ENCODE peak calls at places on chromosomes 16 and 17, in eight cellular contexts. X, U, S, O, F, Z, M and R are unnamed samples. For H3K9me3 and H3K4me1, the result is how much of the 10 kb centered on the place peaks cover.

GRCh38 chr17:29086628-29087332 is 43.8 kb downstream of the PIPOX start:
- DNase-seq in X (no peak), U (no peak), S (no peak), O (no peak), F (no peak), Z (no peak), M (no peak), R (no peak)

GRCh38 chr17:45660474-45660873 is 123.6 kb upstream of the CRHR1 start:
- DNase-seq in X (no peak), U (no peak), S (no peak), O (no peak), F (no peak), Z (no peak), M (no peak), R (no peak)

GRCh38 chr16:85178596-85178995 is 66.3 kb upstream of the CIBAR2 start:
- DNase-seq in X (no peak), U (no peak), S (no peak), O (no peak), F (no peak), Z (no peak), M (no peak), R (no peak)

GRCh38 chr17:63881935-63882601 is at the start of gene GH2:
- DNase-seq in X (peak), U (peak), S (no peak), O (no peak), F (peak), Z (peak), M (peak), R (peak)

GRCh38 chr17:157901-158300 is 20.5 kb downstream of the SCGB1C2 start:
- DNase-seq in X (no peak), U (no peak), S (no peak), O (no peak), F (no peak), Z (no peak), M (no peak), R (no peak)

GRCh38 chr16:82639666-82640336 is 13.0 kb downstream of the CDH13 start:
- DNase-seq in X (peak), U (peak), S (no peak), O (no peak), F (peak), Z (peak), M (peak), R (no peak)

GRCh38 chr16:6888536-6888935 is 444.1 kb upstream of the RBFOX1 start:
- DNase-seq in X (no peak), U (no peak), S (no peak), O (no peak), F (no peak), Z (no peak), M (no peak), R (no peak)

GRCh38 chr17:58352843-58353719 is 1.1 kb upstream of the SUPT4H1 start:
- DNase-seq in X (no peak), U (peak), S (peak), O (no peak), F (peak), Z (no peak), M (peak), R (peak)

GRCh38 chr17:82097919-82098168 is 192 bp downstream of the FASN start:
- DNase-seq in X (no peak), U (no peak), S (no peak), O (no peak), F (no peak), Z (no peak), M (no peak), R (no peak)

GRCh38 chr17:35372846-35373531 is 432 bp downstream of the SLFN11 start:
- DNase-seq in X (no peak), U (peak), S (no peak), O (no peak), F (peak), Z (peak), M (no peak), R (no peak)

GRCh38 chr16:49620158-49620867 is 235.6 kb downstream of the ZNF423 start:
- DNase-seq in X (no peak), U (peak), S (no peak), O (peak), F (peak), Z (peak), M (no peak), R (no peak)

GRCh38 chr16:87325480-87325879 is 8.3 kb upstream of the C16orf95 start:
- DNase-seq in X (no peak), U (no peak), S (no peak), O (no peak), F (no peak), Z (no peak), M (no peak), R (no peak)

GRCh38 chr17:5971969-5972368 is 98.2 kb upstream of the WSCD1 start:
- DNase-seq in X (no peak), U (no peak), S (no peak), O (no peak), F (no peak), Z (no peak), M (no peak), R (no peak)

GRCh38 chr17:76504117-76504516 is 2.9 kb upstream of the RHBDF2 start:
- DNase-seq in X (no peak), U (no peak), S (no peak), O (no peak), F (no peak), Z (no peak), M (no peak), R (no peak)

GRCh38 chr17:8073627-8074485 is 13.7 kb downstream of the ALOX12B start:
- DNase-seq in X (peak), U (peak), S (peak), O (no peak), F (peak), Z (peak), M (peak), R (peak)

GRCh38 chr16:85673529-85674417 is 15.0 kb downstream of the GINS2 start:
- DNase-seq in X (no peak), U (peak), S (peak), O (no peak), F (no peak), Z (no peak), M (no peak), R (no peak)

GRCh38 chr17:77873518-77874302 is 84.8 kb upstream of the TNRC6C start:
- DNase-seq in X (no peak), U (no peak), S (no peak), O (no peak), F (no peak), Z (no peak), M (no peak), R (peak)

GRCh38 chr17:83171661-83172060 is 92.3 kb downstream of the METRNL start:
- DNase-seq in X (no peak), U (no peak), S (peak), O (no peak), F (no peak), Z (no peak), M (peak), R (no peak)

GRCh38 chr16:8626946-8627345 is 5.4 kb downstream of the METTL22 start:
- DNase-seq in X (no peak), U (no peak), S (no peak), O (no peak), F (no peak), Z (no peak), M (no peak), R (no peak)

GRCh38 chr17:76532072-76532651 is 5.3 kb downstream of the CYGB start:
- DNase-seq in X (no peak), U (no peak), S (no peak), O (no peak), F (no peak), Z (no peak), M (no peak), R (no peak)

GRCh38 chr16:87384162-87384999 is 805 bp upstream of the FBXO31 start:
- DNase-seq in X (peak), U (no peak), S (peak), O (no peak), F (peak), Z (peak), M (no peak), R (no peak)

GRCh38 chr17:57389474-57389873 is 133.2 kb downstream of the MSI2 start:
- DNase-seq in X (no peak), U (no peak), S (no peak), O (no peak), F (no peak), Z (no peak), M (no peak), R (no peak)

GRCh38 chr16:600781-601180 is 10.9 kb downstream of the RAB40C start:
- DNase-seq in X (no peak), U (peak), S (no peak), O (no peak), F (peak), Z (no peak), M (no peak), R (no peak)

GRCh38 chr16:85471469-85472431 is 141.4 kb upstream of the GSE1 start:
- DNase-seq in X (peak), U (no peak), S (no peak), O (no peak), F (no peak), Z (no peak), M (no peak), R (no peak)

GRCh38 chr17:4318596-4318995 is 47.9 kb downstream of the UBE2G1 start:
- DNase-seq in X (no peak), U (no peak), S (no peak), O (no peak), F (no peak), Z (no peak), M (no peak), R (no peak)

GRCh38 chr17:59451706-59452105 is 113.7 kb upstream of the DHX40 start:
- DNase-seq in X (no peak), U (peak), S (no peak), O (no peak), F (peak), Z (no peak), M (no peak), R (no peak)

GRCh38 chr17:67125417-67125816 is 81.1 kb downstream of the CACNG1 start:
- DNase-seq in X (no peak), U (no peak), S (no peak), O (no peak), F (no peak), Z (no peak), M (no peak), R (no peak)

GRCh38 chr16:47873434-47873833 is 282.4 kb downstream of the ABCC12 start:
- DNase-seq in X (no peak), U (no peak), S (no peak), O (no peak), F (no peak), Z (no peak), M (no peak), R (no peak)

GRCh38 chr17:72501404-72502110 is 380.7 kb downstream of the SOX9 start:
- DNase-seq in X (peak), U (no peak), S (peak), O (no peak), F (no peak), Z (no peak), M (no peak), R (no peak)

DNA sequence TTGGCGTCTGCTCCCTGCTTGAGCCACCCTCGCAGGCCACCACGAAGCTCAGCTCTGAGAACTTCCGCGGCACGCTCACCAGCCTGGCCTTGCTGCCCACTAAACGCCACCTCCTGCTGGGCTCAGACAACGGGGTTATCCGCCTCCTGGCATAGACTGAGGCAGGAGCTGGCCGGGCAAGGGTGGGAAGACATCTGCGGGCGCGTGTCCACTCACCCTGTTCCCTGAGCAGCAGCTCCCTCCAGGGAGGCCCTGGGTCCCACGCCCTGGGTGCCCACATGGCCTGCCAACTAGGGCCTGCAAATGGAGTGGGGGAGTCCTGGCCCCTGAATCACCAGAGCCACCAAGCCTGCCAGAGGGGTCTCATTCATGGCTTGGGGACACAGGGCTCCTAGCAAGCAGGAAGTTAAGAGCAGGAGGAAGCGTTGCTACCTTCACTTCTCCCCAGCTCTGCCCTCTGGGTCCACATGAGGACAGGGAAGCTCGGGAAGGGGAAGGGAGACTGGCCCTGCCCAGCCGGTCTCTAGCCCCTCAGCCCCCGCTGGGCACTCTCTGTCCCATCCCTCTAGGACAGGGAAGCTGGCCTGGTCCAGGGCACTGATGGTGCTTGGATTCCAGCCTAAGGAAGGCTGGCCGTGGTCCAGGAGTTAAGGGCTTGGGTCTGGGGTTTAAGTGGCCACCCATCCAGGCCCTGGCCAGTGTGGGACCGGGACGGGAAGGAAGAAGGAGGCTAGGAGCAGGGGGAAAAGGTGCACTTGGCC is 5.0 kb upstream of the SERPINF2 start:
- DNase-seq in X (no peak), U (no peak), S (no peak), O (no peak), F (no peak), Z (peak), M (no peak), R (no peak)
- H3K4me3 ChIP-seq in X (no peak), U (no peak), S (no peak), O (no peak), F (no peak), Z (no peak), M (no peak), R (no peak)

DNA sequence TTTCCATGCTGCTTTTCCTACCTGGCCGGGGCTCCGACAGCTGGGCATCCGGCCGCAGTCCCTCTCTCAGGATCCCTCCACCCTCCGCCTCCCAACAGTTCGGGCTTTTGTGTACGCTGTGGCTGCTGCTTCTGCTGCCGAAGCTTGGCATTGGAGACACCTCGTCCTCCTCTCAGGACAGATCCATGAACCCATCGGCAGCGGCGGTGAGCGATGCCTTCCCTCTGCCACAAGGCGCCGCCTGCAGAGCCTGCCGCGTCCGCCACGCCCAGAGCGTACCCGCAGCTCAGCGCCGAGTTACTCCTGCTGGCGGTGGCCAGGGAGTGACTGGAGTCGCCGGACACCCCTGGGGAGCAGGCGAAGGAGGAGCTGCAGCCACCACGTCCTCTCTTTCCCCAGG is 2032.8 kb downstream of the TP53TG3F start:
- DNase-seq in X (no peak), U (no peak), S (no peak), O (no peak), F (no peak), Z (no peak), M (no peak), R (no peak)
- H3K9me3 ChIP-seq in X (under half), U (under half), S (under half), O (under half), F (under half), Z (under half), M (under half), R (under half)

GRCh38 chr17:38894276-38894675 is 24.4 kb downstream of the LASP1 start:
- DNase-seq in X (no peak), U (no peak), S (no peak), O (no peak), F (no peak), Z (no peak), M (no peak), R (no peak)
- H3K4me1 ChIP-seq in X (under half), U (under half), S (under half), O (under half), F (half or more), Z (under half), M (half or more), R (half or more)

DNA sequence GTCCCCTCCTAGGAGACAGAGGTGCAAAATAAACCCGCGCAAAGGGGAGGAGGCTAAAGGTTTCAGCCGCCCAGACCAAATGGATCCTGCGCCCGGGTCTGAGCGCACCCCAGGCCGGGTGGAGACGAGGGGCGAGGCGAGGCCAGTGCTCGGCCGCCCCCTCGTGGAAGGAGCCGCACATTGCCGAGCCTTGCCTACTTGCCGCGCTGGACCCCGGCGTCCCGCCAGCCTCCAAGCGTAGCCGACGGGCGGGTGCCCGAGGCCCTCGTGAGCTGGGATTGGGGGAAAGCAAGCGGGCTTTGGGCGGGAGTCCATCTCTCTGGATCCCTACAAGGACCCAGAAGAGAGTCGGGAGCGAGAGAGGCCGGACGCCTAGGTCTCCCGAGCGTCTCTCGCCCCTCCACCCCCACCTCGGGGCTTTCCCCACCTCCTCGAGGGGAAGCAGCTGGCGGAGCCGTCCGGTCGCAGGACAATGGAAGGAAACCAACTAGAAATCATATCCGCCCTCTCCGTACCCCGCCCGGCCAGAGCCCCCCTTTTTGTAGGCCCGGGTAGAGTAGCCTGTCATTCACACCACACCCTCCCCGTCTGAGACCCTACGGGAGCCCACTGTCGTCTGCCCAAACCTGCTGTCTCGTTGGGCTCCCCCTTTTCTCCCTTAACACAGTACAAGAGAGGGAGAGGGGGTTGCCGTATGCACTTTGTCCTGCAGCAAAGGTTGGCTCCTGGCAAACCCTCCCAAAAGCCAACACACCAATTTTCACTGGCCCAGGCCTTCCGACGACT is 664 bp upstream of the BCL6B start:
- DNase-seq in X (peak), U (peak), S (peak), O (no peak), F (peak), Z (peak), M (peak), R (peak)
- H3K4me3 ChIP-seq in X (no peak), U (peak), S (peak), O (peak), F (peak), Z (peak), M (peak), R (peak)

GRCh38 chr17:50365165-50365564 is 7.8 kb downstream of the MRPL27 start:
- DNase-seq in X (no peak), U (no peak), S (peak), O (no peak), F (no peak), Z (no peak), M (no peak), R (no peak)

GRCh38 chr17:50365649-50366393 is 7.2 kb downstream of the MRPL27 start:
- DNase-seq in X (no peak), U (no peak), S (peak), O (no peak), F (no peak), Z (no peak), M (no peak), R (no peak)

GRCh38 chr17:50364061-50364458 is 8.9 kb downstream of the MRPL27 start:
- DNase-seq in X (no peak), U (no peak), S (peak), O (no peak), F (no peak), Z (no peak), M (no peak), R (no peak)

GRCh38 chr17:50363217-50364060 is 9.5 kb downstream of the MRPL27 start:
- DNase-seq in X (no peak), U (peak), S (peak), O (no peak), F (no peak), Z (no peak), M (no peak), R (no peak)

GRCh38 chr17:50364715-50365114 is 8.3 kb downstream of the MRPL27 start:
- DNase-seq in X (no peak), U (no peak), S (peak), O (no peak), F (peak), Z (no peak), M (no peak), R (no peak)
- H3K9me3 ChIP-seq in X (under half), U (under half), S (under half), O (under half), F (under half), Z (under half), M (under half), R (under half)

DNA sequence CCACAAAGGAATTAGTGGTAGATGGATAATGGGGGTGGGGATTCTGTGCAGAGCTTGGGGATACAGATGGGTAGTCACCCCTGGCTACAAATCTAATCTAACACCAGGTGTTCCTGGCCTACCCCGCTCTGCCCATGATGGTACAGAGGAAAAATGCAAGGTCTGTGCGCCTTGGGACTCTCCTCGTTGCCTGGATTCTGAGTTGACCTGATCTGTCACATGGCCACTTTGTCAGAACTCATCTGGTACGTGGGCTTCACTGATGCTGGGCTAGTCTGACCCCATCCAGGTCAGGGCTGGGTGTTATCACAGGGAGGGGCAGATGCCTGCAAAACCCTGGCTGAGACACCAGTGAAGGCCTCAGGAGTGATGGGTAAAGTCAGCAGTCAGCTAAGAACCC is 5.2 kb downstream of the ZNF764 start:
- DNase-seq in X (no peak), U (no peak), S (no peak), O (no peak), F (no peak), Z (no peak), M (no peak), R (no peak)
- H3K4me1 ChIP-seq in X (under half), U (under half), S (under half), O (under half), F (under half), Z (under half), M (under half), R (half or more)

GRCh38 chr16:88941933-88942909 is 34.8 kb downstream of the CBFA2T3 start:
- DNase-seq in X (peak), U (peak), S (no peak), O (no peak), F (peak), Z (peak), M (peak), R (peak)
- H3K4me3 ChIP-seq in X (no peak), U (no peak), S (peak), O (peak), F (no peak), Z (peak), M (no peak), R (no peak)